ENCODE peak calls at places on chromosomes 11 and 22, in nine cellular contexts. One of them, this sample, is unnamed.

GRCh38 chr22:26860233-26860765 is 202.9 kb downstream of the MIAT start:
- DNase-seq in BE2C: no peak
- DNase-seq in psoas muscle: no peak
- DNase-seq in pancreas: no peak
- DNase-seq in astrocyte: no peak
- DNase-seq in effector memory CD4-positive, alpha-beta T cell: no peak
- DNase-seq in uterus: no peak
- DNase-seq in endodermal cell: no peak
- DNase-seq in fibroblast of mammary gland: no peak
- DNase-seq in this sample: no peak

GRCh38 chr11:134841972-134842371 is 429.9 kb upstream of the B3GAT1 start:
- DNase-seq in BE2C: no peak
- DNase-seq in psoas muscle: no peak
- DNase-seq in pancreas: no peak
- DNase-seq in astrocyte: no peak
- DNase-seq in effector memory CD4-positive, alpha-beta T cell: no peak
- DNase-seq in uterus: no peak
- DNase-seq in endodermal cell: no peak
- DNase-seq in fibroblast of mammary gland: no peak
- DNase-seq in this sample: no peak

GRCh38 chr11:45666648-45667642 is 1.5 kb upstream of the CHST1 start:
- DNase-seq in BE2C: no peak
- DNase-seq in psoas muscle: no peak
- DNase-seq in pancreas: no peak
- DNase-seq in astrocyte: no peak
- DNase-seq in effector memory CD4-positive, alpha-beta T cell: no peak
- DNase-seq in uterus: no peak
- DNase-seq in endodermal cell: peak
- DNase-seq in fibroblast of mammary gland: no peak
- DNase-seq in this sample: no peak

GRCh38 chr11:95108159-95108611 is 18.5 kb downstream of the ENDOD1 start:
- DNase-seq in BE2C: no peak
- DNase-seq in psoas muscle: peak
- DNase-seq in pancreas: no peak
- DNase-seq in astrocyte: peak
- DNase-seq in effector memory CD4-positive, alpha-beta T cell: no peak
- DNase-seq in uterus: peak
- DNase-seq in endodermal cell: peak
- DNase-seq in fibroblast of mammary gland: peak
- DNase-seq in this sample: no peak

GRCh38 chr11:47854667-47855066 is 6.5 kb upstream of the NUP160 start:
- DNase-seq in BE2C: no peak
- DNase-seq in psoas muscle: no peak
- DNase-seq in pancreas: no peak
- DNase-seq in astrocyte: no peak
- DNase-seq in effector memory CD4-positive, alpha-beta T cell: no peak
- DNase-seq in uterus: no peak
- DNase-seq in endodermal cell: no peak
- DNase-seq in fibroblast of mammary gland: no peak
- DNase-seq in this sample: no peak

GRCh38 chr11:64767344-64768299 is 7.8 kb upstream of the PYGM start:
- DNase-seq in BE2C: peak
- DNase-seq in psoas muscle: peak
- DNase-seq in pancreas: peak
- DNase-seq in astrocyte: peak
- DNase-seq in effector memory CD4-positive, alpha-beta T cell: peak
- DNase-seq in uterus: peak
- DNase-seq in endodermal cell: peak
- DNase-seq in fibroblast of mammary gland: peak
- DNase-seq in this sample: no peak

GRCh38 chr11:36452231-36452630 is 57.8 kb downstream of the TRAF6 start:
- DNase-seq in BE2C: no peak
- DNase-seq in psoas muscle: no peak
- DNase-seq in pancreas: no peak
- DNase-seq in astrocyte: peak
- DNase-seq in effector memory CD4-positive, alpha-beta T cell: no peak
- DNase-seq in uterus: no peak
- DNase-seq in endodermal cell: no peak
- DNase-seq in fibroblast of mammary gland: no peak
- DNase-seq in this sample: no peak

GRCh38 chr11:91303754-91304153 is 920.9 kb upstream of the FAT3 start:
- DNase-seq in BE2C: no peak
- DNase-seq in psoas muscle: no peak
- DNase-seq in pancreas: no peak
- DNase-seq in astrocyte: no peak
- DNase-seq in effector memory CD4-positive, alpha-beta T cell: no peak
- DNase-seq in uterus: no peak
- DNase-seq in endodermal cell: no peak
- DNase-seq in fibroblast of mammary gland: no peak
- DNase-seq in this sample: no peak

GRCh38 chr11:61978703-61979661 is 11.5 kb upstream of the FTH1 start:
- DNase-seq in BE2C: no peak
- DNase-seq in psoas muscle: no peak
- DNase-seq in pancreas: no peak
- DNase-seq in astrocyte: peak
- DNase-seq in effector memory CD4-positive, alpha-beta T cell: no peak
- DNase-seq in uterus: peak
- DNase-seq in endodermal cell: no peak
- DNase-seq in fibroblast of mammary gland: peak
- DNase-seq in this sample: no peak

GRCh38 chr22:40325315-40325714 is 21.0 kb upstream of the ADSL start:
- DNase-seq in BE2C: no peak
- DNase-seq in psoas muscle: no peak
- DNase-seq in pancreas: no peak
- DNase-seq in astrocyte: no peak
- DNase-seq in effector memory CD4-positive, alpha-beta T cell: peak
- DNase-seq in uterus: no peak
- DNase-seq in endodermal cell: peak
- DNase-seq in fibroblast of mammary gland: no peak
- DNase-seq in this sample: no peak

GRCh38 chr22:39240841-39241631 is 3.7 kb downstream of the PDGFB start:
- DNase-seq in BE2C: peak
- DNase-seq in psoas muscle: peak
- DNase-seq in pancreas: peak
- DNase-seq in astrocyte: no peak
- DNase-seq in effector memory CD4-positive, alpha-beta T cell: peak
- DNase-seq in uterus: no peak
- DNase-seq in endodermal cell: no peak
- DNase-seq in fibroblast of mammary gland: no peak
- DNase-seq in this sample: no peak

GRCh38 chr11:120332822-120333716 is 3.1 kb upstream of the ARHGEF12 start:
- DNase-seq in BE2C: no peak
- DNase-seq in psoas muscle: no peak
- DNase-seq in pancreas: no peak
- DNase-seq in astrocyte: peak
- DNase-seq in effector memory CD4-positive, alpha-beta T cell: no peak
- DNase-seq in uterus: no peak
- DNase-seq in endodermal cell: no peak
- DNase-seq in fibroblast of mammary gland: peak
- DNase-seq in this sample: no peak

GRCh38 chr11:120563698-120564572 is 52.4 kb downstream of the GRIK4 start:
- DNase-seq in BE2C: peak
- DNase-seq in psoas muscle: peak
- DNase-seq in pancreas: no peak
- DNase-seq in astrocyte: no peak
- DNase-seq in effector memory CD4-positive, alpha-beta T cell: no peak
- DNase-seq in uterus: no peak
- DNase-seq in endodermal cell: peak
- DNase-seq in fibroblast of mammary gland: no peak
- DNase-seq in this sample: no peak

GRCh38 chr11:86802146-86802545 is 1.8 kb downstream of the PRSS23 start:
- DNase-seq in BE2C: no peak
- DNase-seq in psoas muscle: no peak
- DNase-seq in pancreas: no peak
- DNase-seq in astrocyte: no peak
- DNase-seq in effector memory CD4-positive, alpha-beta T cell: no peak
- DNase-seq in uterus: no peak
- DNase-seq in endodermal cell: no peak
- DNase-seq in fibroblast of mammary gland: no peak
- DNase-seq in this sample: no peak
- H3K4me3 ChIP-seq in BE2C: no peak
- H3K4me3 ChIP-seq in psoas muscle: peak
- H3K4me3 ChIP-seq in pancreas: no peak
- H3K4me3 ChIP-seq in astrocyte: peak
- H3K4me3 ChIP-seq in effector memory CD4-positive, alpha-beta T cell: no peak
- H3K4me3 ChIP-seq in uterus: peak
- H3K4me3 ChIP-seq in endodermal cell: peak
- H3K4me3 ChIP-seq in fibroblast of mammary gland: peak
- H3K4me3 ChIP-seq in this sample: no peak

DNA sequence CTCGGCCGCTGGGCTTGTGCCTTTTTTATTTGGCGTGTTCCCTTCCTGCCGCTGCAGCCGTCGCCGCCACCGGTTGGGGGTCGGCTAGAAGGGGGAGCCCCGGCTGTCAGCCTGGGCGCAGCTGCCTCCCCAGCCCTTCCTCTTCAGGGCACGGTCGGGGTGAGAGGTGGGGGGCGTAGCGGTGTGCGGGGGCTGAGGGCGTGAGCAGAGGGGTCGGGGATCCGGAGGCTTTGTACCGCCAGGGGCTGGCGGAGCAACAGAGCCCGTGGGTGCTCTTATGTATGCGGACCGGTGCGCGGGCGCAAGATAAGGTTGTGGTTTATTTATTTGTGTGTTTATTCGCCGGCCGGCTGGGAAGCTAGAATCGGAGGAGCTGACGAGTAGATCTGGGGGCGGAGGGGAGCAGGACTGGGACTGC is 482 bp downstream of the ZBTB16 start:
- DNase-seq in BE2C: no peak
- DNase-seq in psoas muscle: peak
- DNase-seq in pancreas: peak
- DNase-seq in astrocyte: no peak
- DNase-seq in effector memory CD4-positive, alpha-beta T cell: no peak
- DNase-seq in uterus: peak
- DNase-seq in endodermal cell: peak
- DNase-seq in fibroblast of mammary gland: peak
- DNase-seq in this sample: no peak
- H3K4me3 ChIP-seq in BE2C: peak
- H3K4me3 ChIP-seq in psoas muscle: peak
- H3K4me3 ChIP-seq in pancreas: peak
- H3K4me3 ChIP-seq in astrocyte: peak
- H3K4me3 ChIP-seq in effector memory CD4-positive, alpha-beta T cell: peak
- H3K4me3 ChIP-seq in uterus: peak
- H3K4me3 ChIP-seq in endodermal cell: peak
- H3K4me3 ChIP-seq in fibroblast of mammary gland: peak
- H3K4me3 ChIP-seq in this sample: peak

DNA sequence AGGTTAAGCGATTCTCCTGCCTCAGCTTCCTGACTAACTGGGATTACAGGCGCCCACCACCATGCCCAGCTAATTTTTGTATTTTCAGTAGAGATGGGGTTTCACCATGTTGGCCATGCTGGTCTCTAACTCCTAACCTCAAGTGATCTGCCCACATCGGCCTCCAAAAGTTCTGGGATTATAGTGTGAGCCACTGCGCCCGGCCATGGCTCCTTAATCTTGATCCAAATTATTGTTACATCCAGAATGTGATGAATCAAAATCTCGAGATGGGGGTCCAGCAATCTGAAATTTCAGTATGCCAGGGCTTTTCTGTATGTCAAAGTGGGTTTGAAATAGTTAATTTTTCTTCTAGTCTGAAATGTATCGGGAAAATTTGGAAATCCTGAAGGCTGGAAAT is 3.7 kb downstream of the RPL27A start:
- DNase-seq in BE2C: no peak
- DNase-seq in psoas muscle: no peak
- DNase-seq in pancreas: no peak
- DNase-seq in astrocyte: no peak
- DNase-seq in effector memory CD4-positive, alpha-beta T cell: no peak
- DNase-seq in uterus: no peak
- DNase-seq in endodermal cell: peak
- DNase-seq in fibroblast of mammary gland: no peak
- DNase-seq in this sample: no peak
- H3K4me3 ChIP-seq in BE2C: no peak
- H3K4me3 ChIP-seq in psoas muscle: no peak
- H3K4me3 ChIP-seq in pancreas: no peak
- H3K4me3 ChIP-seq in astrocyte: no peak
- H3K4me3 ChIP-seq in effector memory CD4-positive, alpha-beta T cell: no peak
- H3K4me3 ChIP-seq in uterus: no peak
- H3K4me3 ChIP-seq in endodermal cell: peak
- H3K4me3 ChIP-seq in fibroblast of mammary gland: no peak
- H3K4me3 ChIP-seq in this sample: no peak

GRCh38 chr22:37546436-37547248 is 13.6 kb upstream of the CDC42EP1 start:
- DNase-seq in BE2C: no peak
- DNase-seq in psoas muscle: peak
- DNase-seq in pancreas: peak
- DNase-seq in astrocyte: no peak
- DNase-seq in effector memory CD4-positive, alpha-beta T cell: no peak
- DNase-seq in uterus: no peak
- DNase-seq in endodermal cell: peak
- DNase-seq in fibroblast of mammary gland: peak
- DNase-seq in this sample: no peak

GRCh38 chr22:37542959-37543358 is 17.3 kb upstream of the CDC42EP1 start:
- DNase-seq in BE2C: no peak
- DNase-seq in psoas muscle: no peak
- DNase-seq in pancreas: no peak
- DNase-seq in astrocyte: no peak
- DNase-seq in effector memory CD4-positive, alpha-beta T cell: no peak
- DNase-seq in uterus: no peak
- DNase-seq in endodermal cell: no peak
- DNase-seq in fibroblast of mammary gland: no peak
- DNase-seq in this sample: no peak

GRCh38 chr22:37547249-37547741 is 13.0 kb upstream of the CDC42EP1 start:
- DNase-seq in BE2C: no peak
- DNase-seq in psoas muscle: no peak
- DNase-seq in pancreas: no peak
- DNase-seq in astrocyte: no peak
- DNase-seq in effector memory CD4-positive, alpha-beta T cell: no peak
- DNase-seq in uterus: no peak
- DNase-seq in endodermal cell: peak
- DNase-seq in fibroblast of mammary gland: no peak
- DNase-seq in this sample: no peak

GRCh38 chr22:37544955-37545702 is 15.2 kb upstream of the CDC42EP1 start:
- DNase-seq in BE2C: peak
- DNase-seq in psoas muscle: peak
- DNase-seq in pancreas: peak
- DNase-seq in astrocyte: no peak
- DNase-seq in effector memory CD4-positive, alpha-beta T cell: peak
- DNase-seq in uterus: peak
- DNase-seq in endodermal cell: peak
- DNase-seq in fibroblast of mammary gland: peak
- DNase-seq in this sample: no peak

DNA sequence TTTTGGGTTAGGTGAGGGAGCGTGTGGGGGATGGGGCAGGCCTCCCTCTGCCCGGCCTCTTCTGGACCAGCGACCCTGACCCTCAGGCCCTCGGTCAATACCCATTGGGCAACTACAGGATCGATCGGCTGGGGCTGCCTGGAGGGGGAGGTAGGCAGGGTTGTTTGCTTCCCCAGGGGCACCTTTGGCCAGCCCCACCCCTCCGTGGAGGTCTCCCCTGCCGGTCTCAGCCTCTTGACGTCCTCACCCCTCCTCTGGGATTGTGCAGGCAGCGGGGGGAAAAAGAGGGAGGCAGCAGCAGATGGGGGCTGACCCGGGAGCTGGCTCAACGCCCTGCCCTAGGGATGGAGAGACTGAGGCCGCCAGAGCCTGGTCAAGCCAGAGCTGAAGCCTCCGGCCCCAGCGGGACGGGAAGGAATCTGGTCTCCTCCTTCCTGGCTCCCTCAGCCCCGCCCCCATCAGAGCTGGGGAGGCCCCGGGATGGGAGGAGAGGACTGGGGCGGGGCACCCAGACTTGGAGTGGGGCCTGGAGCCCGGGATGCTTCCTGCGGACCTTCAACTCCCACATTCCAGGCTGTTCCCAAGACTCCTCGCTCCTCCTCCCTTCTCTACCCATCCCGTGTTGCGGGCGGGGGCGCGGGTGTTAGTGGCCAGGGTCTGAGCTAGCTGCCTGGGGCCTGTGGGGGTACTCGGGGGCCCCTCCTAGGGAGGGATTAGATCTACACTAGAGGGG is 14.4 kb upstream of the CDC42EP1 start:
- DNase-seq in BE2C: no peak
- DNase-seq in psoas muscle: peak
- DNase-seq in pancreas: peak
- DNase-seq in astrocyte: peak
- DNase-seq in effector memory CD4-positive, alpha-beta T cell: no peak
- DNase-seq in uterus: peak
- DNase-seq in endodermal cell: peak
- DNase-seq in fibroblast of mammary gland: peak
- DNase-seq in this sample: no peak
- H3K4me3 ChIP-seq in BE2C: no peak
- H3K4me3 ChIP-seq in psoas muscle: peak
- H3K4me3 ChIP-seq in pancreas: no peak
- H3K4me3 ChIP-seq in astrocyte: no peak
- H3K4me3 ChIP-seq in effector memory CD4-positive, alpha-beta T cell: no peak
- H3K4me3 ChIP-seq in uterus: peak
- H3K4me3 ChIP-seq in endodermal cell: no peak
- H3K4me3 ChIP-seq in fibroblast of mammary gland: peak
- H3K4me3 ChIP-seq in this sample: peak

This sample was measured in iPS DF 6.9.